ENCODE peak calls at places on chromosomes 7 and 10, in ten cellular contexts. O is adrenal gland, N is ovary, R is left ventricle myocardium inferior, S is fibroblast of pulmonary artery, E is mucosa of descending colon, B is dorsolateral prefrontal cortex, C is HCT116, U is WERI-Rb-1, T is coronary artery. Z is an unnamed sample.

GRCh38 chr7:11193131-11193867 is 219.6 kb downstream of the PHF14 start:
- DNase-seq in N (peak), O (no peak), U (no peak), T (no peak), E (peak), C (no peak), S (peak), R (no peak), B (no peak), Z (peak)

GRCh38 chr10:35794703-35795102 is 152.6 kb upstream of the FZD8 start:
- DNase-seq in N (no peak), B (no peak), U (no peak), E (no peak), C (no peak), T (no peak), S (peak), R (peak), O (no peak), Z (peak)

GRCh38 chr7:7790041-7790751 is 71.8 kb upstream of the RPA3 start:
- DNase-seq in N (no peak), U (no peak), E (no peak), S (no peak), C (no peak), R (no peak), O (no peak), B (no peak), T (no peak), Z (no peak)

GRCh38 chr7:151081170-151082101 is 827 bp upstream of the FASTK start:
- DNase-seq in O (peak), C (no peak), E (peak), S (no peak), R (no peak), U (no peak), N (peak), T (no peak), B (no peak), Z (no peak)

GRCh38 chr10:12539350-12540164 is 190.2 kb downstream of the CAMK1D start:
- DNase-seq in B (no peak), U (no peak), N (no peak), S (no peak), R (no peak), O (no peak), C (no peak), T (no peak), E (no peak), Z (no peak)

GRCh38 chr7:42222891-42223290 is 14.1 kb downstream of the GLI3 start:
- DNase-seq in N (no peak), U (no peak), B (no peak), C (no peak), R (no peak), T (no peak), O (no peak), E (no peak), S (no peak), Z (no peak)

GRCh38 chr10:79229830-79230562 is 117.3 kb upstream of the PPIF start:
- DNase-seq in E (no peak), R (no peak), C (no peak), T (no peak), U (no peak), O (no peak), S (no peak), N (no peak), B (no peak), Z (no peak)

GRCh38 chr7:2444476-2444875 is 31.7 kb downstream of the GRIFIN start:
- DNase-seq in S (peak), R (peak), O (no peak), U (no peak), C (no peak), T (no peak), E (no peak), N (no peak), B (no peak), Z (peak)

GRCh38 chr7:459584-460373 is 59.9 kb downstream of the PDGFA start:
- DNase-seq in S (no peak), T (no peak), U (no peak), N (no peak), E (no peak), B (no peak), O (no peak), C (no peak), R (no peak), Z (no peak)

GRCh38 chr10:98030093-98030821 is at the start of gene CRTAC1:
- DNase-seq in C (no peak), B (peak), R (peak), E (peak), O (peak), S (peak), U (peak), N (peak), T (no peak), Z (peak)

GRCh38 chr7:124379296-124379695 is 346.4 kb upstream of the TMEM229A start:
- DNase-seq in S (no peak), C (no peak), U (no peak), O (no peak), R (no peak), B (no peak), E (no peak), N (no peak), T (no peak), Z (no peak)

GRCh38 chr10:986881-987634 is 1.2 kb upstream of the GTPBP4 start:
- DNase-seq in R (no peak), O (no peak), E (no peak), T (no peak), B (no peak), S (peak), C (no peak), N (no peak), U (no peak), Z (no peak)

GRCh38 chr10:22700489-22700888 is 13.9 kb downstream of the PIP4K2A start:
- DNase-seq in U (no peak), T (no peak), R (no peak), O (no peak), N (no peak), S (no peak), B (no peak), E (no peak), C (no peak), Z (no peak)

GRCh38 chr10:72322280-72323058 is 32.2 kb downstream of the DNAJB12 start:
- DNase-seq in B (no peak), N (no peak), R (no peak), T (no peak), S (no peak), C (peak), E (no peak), U (no peak), O (no peak), Z (no peak)

GRCh38 chr7:146096994-146097393 is 19.6 kb upstream of the CNTNAP2 start:
- DNase-seq in B (no peak), E (no peak), T (no peak), N (no peak), O (no peak), C (no peak), S (no peak), R (no peak), U (peak), Z (no peak)

GRCh38 chr7:44108768-44109750 is 4.9 kb downstream of the AEBP1 start:
- DNase-seq in N (no peak), O (no peak), T (no peak), R (no peak), B (no peak), C (no peak), S (no peak), E (no peak), U (no peak), Z (no peak)
- TF ChIP-seq CTCF in N (no peak), O (no peak), T (no peak), R (no peak), B (no peak), C (no peak), S (no peak), E (no peak), U (peak), Z (no peak)

GRCh38 chr7:27249724-27250636 is 7.4 kb downstream of the EVX1 start:
- DNase-seq in C (no peak), E (no peak), S (no peak), O (no peak), R (no peak), T (no peak), N (no peak), U (no peak), B (no peak), Z (no peak)

GRCh38 chr7:27251136-27251512 is 8.5 kb downstream of the EVX1 start:
- DNase-seq in O (no peak), E (no peak), R (no peak), U (no peak), B (no peak), N (no peak), S (no peak), T (no peak), C (no peak), Z (no peak)

GRCh38 chr7:27252935-27253333 is 10.3 kb downstream of the EVX1 start:
- DNase-seq in C (no peak), O (no peak), E (no peak), B (no peak), S (no peak), N (no peak), U (no peak), T (no peak), R (no peak), Z (no peak)

GRCh38 chr7:27248911-27249723 is 6.5 kb downstream of the EVX1 start:
- DNase-seq in R (no peak), N (no peak), C (no peak), O (no peak), S (peak), U (no peak), B (no peak), T (no peak), E (no peak), Z (no peak)

DNA sequence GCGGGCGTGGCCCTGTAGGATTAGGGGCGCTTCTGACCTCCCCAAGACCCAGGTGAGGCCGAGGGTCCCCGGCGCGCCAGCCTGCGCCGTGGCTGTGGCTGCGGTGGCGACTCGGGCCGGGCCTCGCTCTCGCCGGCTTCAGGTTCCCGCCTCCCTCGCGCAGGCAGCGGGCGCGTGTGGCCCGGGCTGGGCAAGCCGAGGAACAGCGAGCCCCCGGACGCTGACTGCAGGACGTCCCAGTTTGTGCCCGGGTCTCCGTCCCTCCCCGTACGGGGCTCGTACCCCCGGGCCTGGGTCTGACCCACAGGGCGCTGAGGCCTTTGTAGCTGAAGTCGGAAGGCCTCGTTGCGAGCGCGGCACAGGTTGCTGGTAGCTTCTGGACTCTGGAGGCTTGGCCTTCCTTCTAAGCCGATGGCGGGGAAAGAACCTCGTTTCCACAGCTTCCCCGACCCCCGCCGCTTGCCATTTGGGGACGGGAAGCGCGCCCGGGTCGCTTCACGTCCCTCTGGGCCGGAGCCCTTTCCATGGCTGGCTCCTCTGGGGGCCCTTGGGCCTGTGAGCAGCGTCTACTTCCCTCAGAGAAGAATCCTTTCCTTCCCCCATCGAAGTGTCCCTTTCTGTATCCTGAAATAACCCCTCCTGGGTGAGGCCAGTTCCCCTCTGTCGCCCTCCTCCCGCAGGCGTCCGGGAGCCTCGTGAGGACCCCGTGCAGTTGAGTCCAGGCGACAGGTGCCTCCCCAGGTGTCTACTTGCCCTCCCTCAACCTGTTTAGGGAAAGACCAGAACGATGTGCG is 9.1 kb downstream of the EVX1 start:
- DNase-seq in B (no peak), C (no peak), U (no peak), S (no peak), R (no peak), O (no peak), E (no peak), N (no peak), T (no peak), Z (no peak)
- H3K4me3 ChIP-seq in B (no peak), C (no peak), U (no peak), S (no peak), R (peak), O (no peak), E (no peak), N (no peak), T (peak), Z (no peak)

GRCh38 chr10:46251857-46252847 is 34.6 kb upstream of the ANTXRL start:
- DNase-seq in O (no peak), E (no peak), S (peak), U (no peak), N (no peak), T (peak), R (peak), B (no peak), C (no peak), Z (no peak)
- TF ChIP-seq CTCF in O (no peak), E (no peak), S (no peak), U (no peak), N (no peak), T (no peak), R (no peak), B (no peak), C (no peak), Z (no peak)

GRCh38 chr10:25536027-25536426 is 361.2 kb downstream of the GPR158 start:
- DNase-seq in S (no peak), C (no peak), T (no peak), R (no peak), O (no peak), N (no peak), B (no peak), E (no peak), U (no peak), Z (no peak)
- H3K4me3 ChIP-seq in S (no peak), C (no peak), T (no peak), R (no peak), O (no peak), N (no peak), B (no peak), E (no peak), U (no peak), Z (no peak)

GRCh38 chr7:92528188-92528957 is at the start of the genes PEX1 and RBM48:
- DNase-seq in R (peak), U (peak), T (peak), C (peak), S (peak), O (peak), E (peak), N (peak), B (peak), Z (peak)

GRCh38 chr7:92523110-92523509 is 5.2 kb downstream of the PEX1 start:
- DNase-seq in C (no peak), U (no peak), E (no peak), S (no peak), R (no peak), B (no peak), O (no peak), T (no peak), N (no peak), Z (no peak)

GRCh38 chr7:92528958-92529264 is 316 bp downstream of the RBM48 start:
- DNase-seq in R (no peak), E (no peak), B (no peak), O (no peak), U (no peak), C (no peak), S (no peak), N (no peak), T (no peak), Z (no peak)

DNA sequence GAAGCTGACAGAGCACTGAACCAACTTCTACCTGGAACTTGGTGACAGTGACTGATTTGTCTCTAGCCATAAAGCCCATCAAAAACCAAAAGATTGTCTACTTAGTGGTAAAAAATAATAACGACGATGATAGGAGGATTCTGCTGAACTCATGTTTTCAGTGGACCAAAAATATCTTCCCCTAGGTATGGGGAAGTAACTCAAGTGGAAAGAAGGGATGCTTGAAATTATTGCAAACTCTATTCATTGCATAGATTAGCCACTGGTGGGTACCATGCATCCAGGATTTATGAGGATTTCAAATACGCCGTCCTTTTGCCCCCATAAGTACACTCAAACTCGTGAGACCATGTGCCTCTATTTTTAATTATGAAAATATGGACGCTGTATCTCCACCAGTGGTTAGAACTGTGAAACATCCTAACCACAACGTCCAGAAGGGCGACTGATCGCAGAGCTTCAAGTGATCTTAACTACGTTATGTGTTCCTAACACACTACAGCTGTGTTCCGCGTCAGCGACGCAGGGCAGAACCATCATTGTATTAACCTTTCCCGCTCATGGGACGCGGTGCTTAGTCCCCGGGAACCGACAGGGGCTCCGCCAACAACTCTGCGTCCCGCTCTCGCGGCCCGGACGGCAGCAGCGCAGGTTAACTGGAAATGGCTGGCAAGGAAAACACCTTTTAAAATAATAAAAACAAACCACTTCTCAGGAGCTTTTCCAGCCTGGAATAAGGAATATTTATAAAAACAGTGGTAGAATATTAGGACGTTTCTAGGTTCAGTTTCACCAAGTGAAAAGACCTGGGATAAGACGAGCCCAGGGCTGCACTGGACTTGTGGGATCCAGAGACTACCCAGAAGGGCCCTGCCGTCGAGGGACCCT is 776 bp downstream of the PEX1 start:
- DNase-seq in S (peak), C (peak), R (peak), O (peak), N (peak), U (peak), E (peak), B (peak), T (no peak), Z (peak)
- TF ChIP-seq CTCF in S (peak), C (peak), R (peak), O (peak), N (no peak), U (no peak), E (no peak), B (no peak), T (no peak), Z (no peak)

DNA sequence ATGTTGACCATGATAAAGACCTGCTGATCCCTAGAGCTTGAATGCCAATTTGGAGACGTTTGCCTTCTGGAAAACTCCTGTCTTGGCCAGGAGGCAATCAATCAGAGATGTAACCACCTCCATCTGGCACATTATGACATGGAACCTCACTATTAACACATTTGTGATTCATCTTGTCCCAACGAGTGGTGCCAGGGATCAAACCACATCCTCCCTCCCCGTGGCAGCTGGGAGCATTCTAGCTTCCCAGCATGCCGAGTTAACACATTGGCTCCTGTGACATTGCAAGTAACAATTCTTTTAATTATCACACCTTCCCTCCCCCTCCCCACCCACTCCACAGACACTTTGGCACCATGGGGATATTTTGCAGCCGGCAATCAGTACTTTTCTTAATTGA is 83.9 kb upstream of the PPP1R17 start:
- DNase-seq in C (no peak), T (no peak), B (no peak), S (no peak), R (no peak), U (no peak), O (no peak), E (no peak), N (no peak), Z (no peak)
- H3K4me3 ChIP-seq in C (no peak), T (no peak), B (no peak), S (no peak), R (no peak), U (no peak), O (no peak), E (no peak), N (no peak), Z (no peak)

GRCh38 chr7:16318463-16318862 is 102.9 kb downstream of the CRPPA start:
- DNase-seq in C (no peak), N (no peak), T (no peak), E (no peak), R (no peak), U (no peak), S (no peak), B (no peak), O (no peak), Z (no peak)
- TF ChIP-seq CTCF in C (no peak), N (no peak), T (no peak), E (no peak), R (no peak), U (no peak), S (no peak), B (no peak), O (no peak), Z (no peak)

GRCh38 chr7:128833148-128833938 is 3.1 kb downstream of the FLNC start:
- DNase-seq in C (no peak), U (peak), R (peak), E (peak), O (no peak), B (peak), S (peak), N (peak), T (no peak), Z (peak)
- H3K4me3 ChIP-seq in C (no peak), U (peak), R (peak), E (no peak), O (no peak), B (peak), S (peak), N (peak), T (peak), Z (peak)